ENCODE peak calls at places on chromosomes 12 and 14, in five cellular contexts. G is hepatocyte, V is pancreas, B is body of pancreas, W is A549. R is an unnamed sample.

GRCh38 chr12:125573293-125573692 is 508.1 kb downstream of the AACS start:
- DNase-seq in V (no peak), W (no peak), G (no peak), B (no peak), R (no peak)

GRCh38 chr14:91751719-91752118 is 19.8 kb upstream of the CATSPERB start:
- DNase-seq in W (no peak), B (no peak), G (no peak), V (no peak), R (no peak)

GRCh38 chr14:62682208-62682607 is 363.1 kb downstream of the KCNH5 start:
- DNase-seq in V (no peak), W (no peak), B (no peak), G (no peak), R (no peak)

GRCh38 chr12:60230103-60230502 is 634.3 kb downstream of the SLC16A7 start:
- DNase-seq in W (no peak), B (no peak), G (no peak), V (no peak), R (no peak)

GRCh38 chr12:127773520-127773919 is 493.4 kb upstream of the TMEM132C start:
- DNase-seq in B (no peak), G (peak), V (no peak), W (no peak), R (no peak)

GRCh38 chr12:42638697-42639096 is 49.2 kb upstream of the PRICKLE1 start:
- DNase-seq in W (no peak), V (no peak), B (no peak), G (no peak), R (no peak)

GRCh38 chr14:78701246-78701645 is 531.1 kb downstream of the NRXN3 start:
- DNase-seq in W (no peak), G (no peak), B (no peak), V (no peak), R (no peak)

GRCh38 chr12:53990311-53991076 is 5.5 kb downstream of the HOXC10 start:
- DNase-seq in W (no peak), B (no peak), G (no peak), V (no peak), R (no peak)

GRCh38 chr14:61585598-61586538 is 109.4 kb upstream of the HIF1A start:
- DNase-seq in G (peak), B (peak), V (peak), W (no peak), R (no peak)

GRCh38 chr14:99575043-99576023 is 28.7 kb downstream of the CCDC85C start:
- DNase-seq in G (no peak), V (no peak), B (peak), W (peak), R (no peak)

GRCh38 chr14:105117257-105117646 is 51.3 kb downstream of the JAG2 start:
- DNase-seq in G (no peak), W (no peak), V (no peak), B (no peak), R (no peak)

GRCh38 chr14:68268719-68269118 is 449.1 kb downstream of the RAD51B start:
- DNase-seq in V (no peak), G (no peak), W (no peak), B (no peak), R (no peak)

GRCh38 chr14:72554994-72555608 is 338.8 kb downstream of the DPF3 start:
- DNase-seq in G (no peak), B (no peak), V (peak), W (no peak), R (no peak)
- TF ChIP-seq CTCF in G (peak), B (peak), V (no peak), W (no peak), R (no peak)

DNA sequence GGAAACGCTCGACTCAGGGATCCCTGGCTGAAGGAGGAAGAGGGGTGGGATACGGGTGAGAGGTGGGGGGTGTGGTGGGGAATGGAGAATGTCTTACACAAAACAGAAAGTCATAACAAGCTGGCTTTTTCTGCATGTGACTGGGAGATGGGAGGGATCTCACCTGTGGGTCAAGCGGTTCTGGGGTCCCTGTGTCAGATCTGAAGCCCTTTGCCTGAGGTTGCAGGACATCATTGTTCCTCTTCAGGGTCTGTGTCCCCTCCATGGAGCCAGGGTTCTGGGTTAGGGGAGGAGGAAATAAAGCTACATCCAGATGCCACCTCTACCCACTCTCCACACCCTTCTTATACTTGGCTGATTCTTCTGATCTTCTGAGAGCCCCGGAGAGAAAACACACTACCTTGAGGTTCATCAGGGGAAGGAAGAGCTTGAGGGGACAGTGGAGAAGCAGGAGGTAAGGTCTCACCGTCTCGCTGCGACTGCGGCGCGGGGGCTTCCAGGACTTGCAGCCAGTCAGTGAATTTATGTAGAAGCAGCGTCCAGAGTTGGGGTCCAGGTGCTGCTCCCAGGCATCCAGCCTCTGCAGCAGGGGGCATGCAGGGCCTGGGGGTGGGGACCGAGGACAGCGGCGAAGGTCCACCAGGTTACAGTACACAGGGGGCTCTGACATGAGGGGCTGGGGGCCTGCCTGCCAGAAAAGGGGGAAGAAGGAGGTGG is 2.5 kb downstream of the ARHGAP9 start:
- DNase-seq in B (no peak), V (no peak), W (no peak), G (no peak), R (no peak)
- H3K27ac ChIP-seq in B (no peak), V (peak), W (peak), G (no peak), R (peak)

GRCh38 chr12:114476159-114476558 is 70.2 kb upstream of the TBX5 start:
- DNase-seq in W (no peak), G (peak), V (no peak), B (no peak), R (no peak)
- TF ChIP-seq CTCF in W (peak), G (peak), V (no peak), B (peak), R (no peak)

GRCh38 chr12:76341436-76342030 is 6.7 kb downstream of the BBS10 start:
- DNase-seq in G (no peak), V (no peak), B (no peak), W (no peak), R (no peak)

GRCh38 chr12:76340680-76341435 is 7.4 kb downstream of the BBS10 start:
- DNase-seq in G (no peak), V (no peak), B (no peak), W (no peak), R (no peak)

GRCh38 chr12:76332606-76333005 is 15.6 kb downstream of the BBS10 start:
- DNase-seq in W (no peak), B (no peak), G (no peak), V (no peak), R (no peak)

GRCh38 chr12:76337583-76337982 is 10.6 kb downstream of the BBS10 start:
- DNase-seq in B (no peak), V (no peak), G (no peak), W (no peak), R (no peak)
- H3K27ac ChIP-seq in B (no peak), V (no peak), G (no peak), W (no peak), R (no peak)

GRCh38 chr12:104718581-104718980 is 239.5 kb downstream of the SLC41A2 start:
- DNase-seq in W (no peak), G (no peak), B (no peak), V (no peak), R (no peak)
- TF ChIP-seq CTCF in W (no peak), G (no peak), B (no peak), V (no peak), R (no peak)

GRCh38 chr12:104941454-104941853 is 16.6 kb downstream of the SLC41A2 start:
- DNase-seq in B (no peak), W (no peak), G (no peak), V (no peak), R (no peak)
- H3K27ac ChIP-seq in B (no peak), W (no peak), G (no peak), V (no peak), R (no peak)

DNA sequence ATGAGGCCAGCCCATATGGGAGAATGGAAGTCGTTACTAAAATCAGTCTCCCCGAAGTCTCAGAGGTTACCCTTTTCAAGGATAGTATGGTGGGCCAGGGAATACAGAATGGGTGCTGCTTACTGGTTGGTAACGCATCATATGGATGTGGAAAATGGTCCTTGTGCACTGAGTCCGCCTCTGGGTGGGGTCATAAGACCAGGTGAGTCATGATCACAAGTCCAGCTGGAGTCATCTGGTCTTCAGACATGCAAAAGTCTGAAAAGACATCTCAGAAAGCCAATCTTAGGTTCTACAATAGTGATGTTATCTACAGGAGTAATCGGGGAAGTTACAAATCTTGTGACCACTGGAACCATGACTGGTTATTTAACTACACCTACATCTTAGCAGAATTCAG is 71.9 kb upstream of the TCL1B start:
- DNase-seq in V (no peak), G (peak), B (no peak), W (no peak), R (no peak)
- TF ChIP-seq CTCF in V (no peak), G (peak), B (peak), W (no peak), R (no peak)

GRCh38 chr12:15721716-15722115 is 67.5 kb downstream of the EPS8 start:
- DNase-seq in W (no peak), V (no peak), B (no peak), G (no peak), R (no peak)
- H3K27ac ChIP-seq in W (peak), V (no peak), B (no peak), G (no peak), R (no peak)

GRCh38 chr12:110907583-110907982 is 12.8 kb downstream of the MYL2 start:
- DNase-seq in W (no peak), G (no peak), V (no peak), B (no peak), R (no peak)
- TF ChIP-seq CTCF in W (no peak), G (no peak), V (no peak), B (no peak), R (no peak)

GRCh38 chr12:91434081-91434480 is 251.5 kb upstream of the DCN start:
- DNase-seq in G (no peak), V (no peak), B (no peak), W (no peak), R (no peak)

GRCh38 chr12:91432755-91433154 is 250.1 kb upstream of the DCN start:
- DNase-seq in G (no peak), B (no peak), W (no peak), V (no peak), R (no peak)

DNA sequence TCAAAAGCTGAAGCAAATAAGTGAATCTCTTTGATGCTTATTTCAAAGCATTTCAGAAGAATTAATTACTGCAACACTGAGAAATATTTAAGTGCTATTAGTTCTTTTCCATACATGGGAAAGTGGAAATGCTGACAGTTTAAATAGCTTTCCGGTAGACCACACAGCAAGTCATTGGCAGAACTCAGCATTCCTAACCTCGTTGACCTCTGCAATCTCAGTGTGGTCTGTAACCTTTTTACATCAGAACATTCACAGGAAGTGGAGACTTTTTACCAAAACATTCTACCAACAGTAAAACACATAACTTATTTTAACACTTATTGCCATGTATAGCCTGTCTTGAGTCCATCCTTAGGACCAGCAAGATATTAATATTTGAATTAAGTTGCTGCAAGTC is 249.5 kb upstream of the DCN start:
- DNase-seq in W (no peak), G (no peak), B (no peak), V (no peak), R (no peak)
- H3K27ac ChIP-seq in W (no peak), G (no peak), B (no peak), V (no peak), R (no peak)

R was measured in CD4-positive, alpha-beta T cell.